ENCODE peak calls at places on chromosomes 7 and 10, in seven cellular contexts. One of them, this sample, is unnamed.

GRCh38 chr7:121810831-121811494 is 62.0 kb upstream of the PTPRZ1 start:
- DNase-seq in AG10803: no peak
- DNase-seq in fibroblast of lung: no peak
- DNase-seq in cardiac fibroblast: no peak
- DNase-seq in uterus: no peak
- DNase-seq in lower lobe of right lung: no peak
- DNase-seq in fibroblast of the aortic adventitia: no peak
- DNase-seq in this sample: no peak

GRCh38 chr10:110651044-110651958 is 7.2 kb downstream of the RBM20 start:
- DNase-seq in cardiac fibroblast: peak; percentile 44
- DNase-seq in uterus: no peak
- DNase-seq in lower lobe of right lung: no peak
- DNase-seq in fibroblast of lung: peak; percentile 84
- DNase-seq in fibroblast of the aortic adventitia: peak; percentile 40
- DNase-seq in AG10803: peak; percentile 92
- DNase-seq in this sample: peak; percentile 12

GRCh38 chr7:151756076-151756731 is 120.7 kb downstream of the PRKAG2 start:
- DNase-seq in fibroblast of lung: peak; percentile 65
- DNase-seq in lower lobe of right lung: peak; percentile 51
- DNase-seq in uterus: peak; percentile 39
- DNase-seq in cardiac fibroblast: peak; percentile 64
- DNase-seq in fibroblast of the aortic adventitia: no peak
- DNase-seq in AG10803: peak; percentile 29
- DNase-seq in this sample: no peak

GRCh38 chr7:25636871-25637283 is 408.6 kb upstream of the NPVF start:
- DNase-seq in AG10803: no peak
- DNase-seq in cardiac fibroblast: no peak
- DNase-seq in lower lobe of right lung: no peak
- DNase-seq in uterus: no peak
- DNase-seq in fibroblast of the aortic adventitia: no peak
- DNase-seq in fibroblast of lung: peak; percentile 41
- DNase-seq in this sample: no peak

GRCh38 chr10:63711866-63712716 is 190.9 kb downstream of the REEP3 start:
- DNase-seq in AG10803: peak; percentile 97
- DNase-seq in lower lobe of right lung: peak; percentile 93
- DNase-seq in fibroblast of the aortic adventitia: peak; percentile 97
- DNase-seq in fibroblast of lung: peak; percentile 98
- DNase-seq in uterus: peak; percentile 85
- DNase-seq in cardiac fibroblast: peak; percentile 98
- DNase-seq in this sample: peak; percentile 81

GRCh38 chr7:12222889-12223579 is 11.9 kb downstream of the TMEM106B start:
- DNase-seq in lower lobe of right lung: no peak
- DNase-seq in cardiac fibroblast: no peak
- DNase-seq in fibroblast of lung: no peak
- DNase-seq in AG10803: no peak
- DNase-seq in fibroblast of the aortic adventitia: no peak
- DNase-seq in uterus: no peak
- DNase-seq in this sample: no peak

GRCh38 chr10:62005687-62006086 is 104.2 kb downstream of the ARID5B start:
- DNase-seq in fibroblast of the aortic adventitia: no peak
- DNase-seq in uterus: no peak
- DNase-seq in cardiac fibroblast: peak; percentile 52
- DNase-seq in fibroblast of lung: no peak
- DNase-seq in AG10803: no peak
- DNase-seq in lower lobe of right lung: no peak
- DNase-seq in this sample: no peak

GRCh38 chr7:101550641-101551531 is 78.2 kb downstream of the MYL10 start:
- DNase-seq in cardiac fibroblast: no peak
- DNase-seq in lower lobe of right lung: peak; percentile 41
- DNase-seq in uterus: peak; percentile 7
- DNase-seq in AG10803: peak; percentile 16
- DNase-seq in fibroblast of lung: no peak
- DNase-seq in fibroblast of the aortic adventitia: no peak
- DNase-seq in this sample: no peak

GRCh38 chr7:30238721-30239441 is 45.5 kb upstream of the ZNRF2 start:
- DNase-seq in fibroblast of lung: peak; percentile 46
- DNase-seq in cardiac fibroblast: peak; percentile 55
- DNase-seq in fibroblast of the aortic adventitia: peak; percentile 31
- DNase-seq in uterus: no peak
- DNase-seq in AG10803: peak; percentile 60
- DNase-seq in lower lobe of right lung: peak; percentile 73
- DNase-seq in this sample: no peak

GRCh38 chr7:157567666-157568065 is 230.9 kb downstream of the DNAJB6 start:
- DNase-seq in fibroblast of the aortic adventitia: no peak
- DNase-seq in lower lobe of right lung: no peak
- DNase-seq in cardiac fibroblast: no peak
- DNase-seq in AG10803: no peak
- DNase-seq in fibroblast of lung: no peak
- DNase-seq in uterus: no peak
- DNase-seq in this sample: no peak

GRCh38 chr7:129317450-129317849 is 92.6 kb downstream of the AHCYL2 start:
- DNase-seq in uterus: no peak
- DNase-seq in AG10803: no peak
- DNase-seq in cardiac fibroblast: no peak
- DNase-seq in fibroblast of lung: no peak
- DNase-seq in lower lobe of right lung: no peak
- DNase-seq in fibroblast of the aortic adventitia: no peak
- DNase-seq in this sample: no peak

GRCh38 chr10:72855129-72855528 is 38.4 kb upstream of the OIT3 start:
- DNase-seq in fibroblast of lung: no peak
- DNase-seq in fibroblast of the aortic adventitia: no peak
- DNase-seq in lower lobe of right lung: no peak
- DNase-seq in cardiac fibroblast: no peak
- DNase-seq in uterus: no peak
- DNase-seq in AG10803: no peak
- DNase-seq in this sample: no peak

GRCh38 chr10:86599729-86600128 is 54.6 kb upstream of the OPN4 start:
- DNase-seq in fibroblast of the aortic adventitia: no peak
- DNase-seq in uterus: no peak
- DNase-seq in cardiac fibroblast: no peak
- DNase-seq in AG10803: no peak
- DNase-seq in lower lobe of right lung: no peak
- DNase-seq in fibroblast of lung: no peak
- DNase-seq in this sample: no peak

GRCh38 chr10:50417906-50418697 is 166.8 kb upstream of the ASAH2 start:
- DNase-seq in uterus: peak; percentile 52
- DNase-seq in fibroblast of the aortic adventitia: peak; percentile 84
- DNase-seq in fibroblast of lung: peak; percentile 90
- DNase-seq in lower lobe of right lung: peak; percentile 84
- DNase-seq in AG10803: peak; percentile 91
- DNase-seq in cardiac fibroblast: peak; percentile 94
- DNase-seq in this sample: peak; percentile 63

GRCh38 chr10:17951868-17952371 is at the start of gene SLC39A12:
- DNase-seq in fibroblast of the aortic adventitia: peak; percentile 70
- DNase-seq in fibroblast of lung: peak; percentile 65
- DNase-seq in lower lobe of right lung: no peak
- DNase-seq in uterus: no peak
- DNase-seq in AG10803: peak; percentile 55
- DNase-seq in cardiac fibroblast: peak; percentile 74
- DNase-seq in this sample: no peak

GRCh38 chr7:132500727-132501410 is 75.4 kb downstream of the PLXNA4 start:
- DNase-seq in fibroblast of lung: peak; percentile 74
- DNase-seq in lower lobe of right lung: no peak
- DNase-seq in fibroblast of the aortic adventitia: peak; percentile 94
- DNase-seq in AG10803: peak; percentile 76
- DNase-seq in cardiac fibroblast: peak; percentile 51
- DNase-seq in uterus: peak; percentile 74
- DNase-seq in this sample: no peak

GRCh38 chr10:122165914-122166313 is 105.2 kb upstream of the BTBD16 start:
- DNase-seq in fibroblast of lung: no peak
- DNase-seq in fibroblast of the aortic adventitia: no peak
- DNase-seq in cardiac fibroblast: no peak
- DNase-seq in uterus: no peak
- DNase-seq in AG10803: no peak
- DNase-seq in lower lobe of right lung: no peak
- DNase-seq in this sample: no peak

GRCh38 chr10:129440247-129440646 is 26.8 kb upstream of the MGMT start:
- DNase-seq in cardiac fibroblast: no peak
- DNase-seq in uterus: no peak
- DNase-seq in lower lobe of right lung: no peak
- DNase-seq in AG10803: no peak
- DNase-seq in fibroblast of lung: no peak
- DNase-seq in fibroblast of the aortic adventitia: no peak
- DNase-seq in this sample: no peak

GRCh38 chr10:97422921-97423420 is 3.0 kb upstream of the PGAM1 start:
- DNase-seq in uterus: no peak
- DNase-seq in lower lobe of right lung: no peak
- DNase-seq in AG10803: peak; percentile 70
- DNase-seq in fibroblast of lung: peak; percentile 14
- DNase-seq in cardiac fibroblast: peak; percentile 90
- DNase-seq in fibroblast of the aortic adventitia: peak; percentile 61
- DNase-seq in this sample: no peak

GRCh38 chr7:27143950-27144798 is 693 bp upstream of the HOXA5 start:
- DNase-seq in cardiac fibroblast: no peak
- DNase-seq in lower lobe of right lung: no peak
- DNase-seq in uterus: no peak
- DNase-seq in fibroblast of the aortic adventitia: no peak
- DNase-seq in fibroblast of lung: peak; percentile 76
- DNase-seq in AG10803: no peak
- DNase-seq in this sample: no peak
- TF ChIP-seq CTCF in cardiac fibroblast: no peak
- TF ChIP-seq CTCF in lower lobe of right lung: no peak
- TF ChIP-seq CTCF in uterus: no peak
- TF ChIP-seq CTCF in fibroblast of the aortic adventitia: no peak
- TF ChIP-seq CTCF in fibroblast of lung: no peak
- TF ChIP-seq CTCF in AG10803: no peak
- TF ChIP-seq CTCF in this sample: no peak

GRCh38 chr7:141073173-141073640 is 657 bp upstream of the TMEM178B start:
- DNase-seq in uterus: peak; percentile 20
- DNase-seq in fibroblast of the aortic adventitia: peak; percentile 25
- DNase-seq in cardiac fibroblast: peak; percentile 38
- DNase-seq in AG10803: peak; percentile 34
- DNase-seq in lower lobe of right lung: no peak
- DNase-seq in fibroblast of lung: peak; percentile 29
- DNase-seq in this sample: no peak

GRCh38 chr7:141071855-141072547 is 1.9 kb upstream of the TMEM178B start:
- DNase-seq in fibroblast of the aortic adventitia: no peak
- DNase-seq in uterus: no peak
- DNase-seq in cardiac fibroblast: no peak
- DNase-seq in AG10803: no peak
- DNase-seq in lower lobe of right lung: no peak
- DNase-seq in fibroblast of lung: no peak
- DNase-seq in this sample: no peak

GRCh38 chr7:141073641-141074161 is at the start of gene TMEM178B:
- DNase-seq in AG10803: no peak
- DNase-seq in uterus: no peak
- DNase-seq in fibroblast of the aortic adventitia: no peak
- DNase-seq in cardiac fibroblast: no peak
- DNase-seq in lower lobe of right lung: no peak
- DNase-seq in fibroblast of lung: no peak
- DNase-seq in this sample: no peak

GRCh38 chr7:141072548-141073172 is 1.2 kb upstream of the TMEM178B start:
- DNase-seq in fibroblast of lung: peak; percentile 82
- DNase-seq in lower lobe of right lung: no peak
- DNase-seq in fibroblast of the aortic adventitia: peak; percentile 72
- DNase-seq in uterus: peak; percentile 46
- DNase-seq in cardiac fibroblast: peak; percentile 76
- DNase-seq in AG10803: peak; percentile 48
- DNase-seq in this sample: peak; percentile 38

GRCh38 chr7:141071260-141071854 is 2.5 kb upstream of the TMEM178B start:
- DNase-seq in cardiac fibroblast: peak; percentile 22
- DNase-seq in uterus: peak; percentile 23
- DNase-seq in AG10803: no peak
- DNase-seq in fibroblast of the aortic adventitia: peak; percentile 22
- DNase-seq in lower lobe of right lung: no peak
- DNase-seq in fibroblast of lung: peak; percentile 49
- DNase-seq in this sample: no peak
- TF ChIP-seq CTCF in cardiac fibroblast: no peak
- TF ChIP-seq CTCF in uterus: no peak
- TF ChIP-seq CTCF in AG10803: no peak
- TF ChIP-seq CTCF in fibroblast of the aortic adventitia: no peak
- TF ChIP-seq CTCF in lower lobe of right lung: peak; percentile 12
- TF ChIP-seq CTCF in fibroblast of lung: no peak
- TF ChIP-seq CTCF in this sample: no peak

DNA sequence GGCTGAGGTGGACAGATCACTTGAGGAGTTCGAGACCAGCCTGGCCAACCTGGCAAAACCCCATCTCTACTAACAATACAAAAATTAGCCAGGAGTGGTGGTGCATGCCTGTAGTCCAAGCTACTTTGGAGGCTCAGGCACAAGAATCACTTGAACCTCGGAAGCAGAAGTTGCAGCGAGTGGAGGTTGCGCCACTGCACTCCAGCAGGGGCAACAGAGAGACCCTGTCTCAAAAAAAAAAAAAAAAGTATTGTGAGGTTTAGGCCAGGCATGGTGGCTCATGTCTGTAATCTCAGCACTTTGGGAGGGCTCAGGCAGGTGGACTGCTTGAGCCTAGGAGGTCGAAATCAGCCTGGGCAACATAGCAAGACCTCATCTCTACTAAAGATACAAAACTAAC is 16.0 kb downstream of the TET1 start:
- DNase-seq in lower lobe of right lung: no peak
- DNase-seq in uterus: no peak
- DNase-seq in cardiac fibroblast: no peak
- DNase-seq in fibroblast of lung: no peak
- DNase-seq in fibroblast of the aortic adventitia: no peak
- DNase-seq in AG10803: no peak
- DNase-seq in this sample: no peak
- TF ChIP-seq CTCF in lower lobe of right lung: no peak
- TF ChIP-seq CTCF in uterus: no peak
- TF ChIP-seq CTCF in cardiac fibroblast: no peak
- TF ChIP-seq CTCF in fibroblast of lung: no peak
- TF ChIP-seq CTCF in fibroblast of the aortic adventitia: no peak
- TF ChIP-seq CTCF in AG10803: no peak
- TF ChIP-seq CTCF in this sample: no peak

DNA sequence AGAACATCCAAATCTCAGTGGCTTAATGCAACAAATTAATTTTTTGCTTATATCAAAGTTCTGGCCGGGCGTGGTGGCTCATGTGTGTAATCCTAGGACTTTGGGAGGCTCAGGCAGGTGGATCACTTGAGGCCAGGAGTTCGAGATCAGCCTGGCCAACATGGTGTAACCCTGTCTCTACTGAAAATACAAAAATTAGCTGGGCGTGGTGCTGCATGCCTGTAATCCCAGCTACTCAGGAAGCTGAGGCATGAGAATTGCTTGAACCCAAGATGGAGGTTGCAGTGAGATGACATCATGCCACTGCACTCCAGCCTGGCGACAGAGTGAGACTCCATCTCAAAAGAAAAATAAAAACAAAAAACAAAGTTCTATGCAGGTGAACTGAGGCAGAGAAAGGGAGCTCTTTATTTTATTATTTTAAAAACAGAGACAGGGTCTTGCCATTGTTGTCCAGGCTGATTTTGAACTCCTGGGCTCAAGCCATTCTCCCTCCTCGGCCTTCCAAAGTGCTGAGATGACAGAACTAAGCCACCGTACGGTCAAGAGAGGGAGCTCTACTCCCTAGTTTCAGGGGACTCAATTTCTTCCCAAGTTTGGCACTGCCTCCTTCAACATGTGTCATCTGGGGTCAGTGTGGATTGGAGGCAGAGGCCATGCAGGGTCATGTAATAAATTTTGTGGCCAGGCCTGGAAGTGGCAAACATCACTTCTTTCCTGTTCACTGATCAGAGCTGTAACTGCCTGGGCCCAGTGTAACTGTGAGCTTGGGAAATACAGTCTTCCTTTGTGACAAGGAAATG is 2.4 kb downstream of the ADCK2 start:
- DNase-seq in uterus: no peak
- DNase-seq in cardiac fibroblast: peak; percentile 72
- DNase-seq in fibroblast of the aortic adventitia: peak; percentile 58
- DNase-seq in fibroblast of lung: peak; percentile 77
- DNase-seq in AG10803: peak; percentile 75
- DNase-seq in lower lobe of right lung: no peak
- DNase-seq in this sample: peak; percentile 25
- TF ChIP-seq CTCF in uterus: peak; percentile 21
- TF ChIP-seq CTCF in cardiac fibroblast: peak; percentile 58
- TF ChIP-seq CTCF in fibroblast of the aortic adventitia: peak; percentile 55
- TF ChIP-seq CTCF in fibroblast of lung: peak; percentile 69
- TF ChIP-seq CTCF in AG10803: peak; percentile 64
- TF ChIP-seq CTCF in lower lobe of right lung: peak; percentile 42
- TF ChIP-seq CTCF in this sample: peak; percentile 58

This sample was measured in AG09319.